ENCODE peak calls at places on chromosomes 16 and 17, in four cellular contexts. One of them, this sample, is unnamed.

GRCh38 chr16:67475051-67475450 is 5.9 kb downstream of the ATP6V0D1 start:
- DNase-seq in KBM-7: no peak
- DNase-seq in Peyer's patch: no peak
- DNase-seq in erythroblast: peak; percentile 48
- DNase-seq in this sample: no peak

GRCh38 chr16:87812200-87812656 is 46.4 kb upstream of the KLHDC4 start:
- DNase-seq in Peyer's patch: no peak
- DNase-seq in KBM-7: no peak
- DNase-seq in erythroblast: no peak
- DNase-seq in this sample: no peak

GRCh38 chr17:46045639-46046038 is 46.6 kb downstream of the STH start:
- DNase-seq in Peyer's patch: no peak
- DNase-seq in KBM-7: no peak
- DNase-seq in erythroblast: no peak
- DNase-seq in this sample: no peak

GRCh38 chr16:61419771-61420170 is 616.5 kb downstream of the CDH8 start:
- DNase-seq in KBM-7: no peak
- DNase-seq in erythroblast: no peak
- DNase-seq in Peyer's patch: no peak
- DNase-seq in this sample: no peak

GRCh38 chr16:80583466-80583865 is 42.7 kb downstream of the DYNLRB2 start:
- DNase-seq in Peyer's patch: no peak
- DNase-seq in erythroblast: no peak
- DNase-seq in KBM-7: no peak
- DNase-seq in this sample: no peak

GRCh38 chr17:59505610-59506276 is 59.7 kb upstream of the DHX40 start:
- DNase-seq in Peyer's patch: no peak
- DNase-seq in KBM-7: no peak
- DNase-seq in erythroblast: no peak
- DNase-seq in this sample: no peak

GRCh38 chr16:66382171-66382965 is 15.9 kb downstream of the CDH5 start:
- DNase-seq in KBM-7: no peak
- DNase-seq in erythroblast: no peak
- DNase-seq in Peyer's patch: no peak
- DNase-seq in this sample: no peak

GRCh38 chr16:75496546-75496945 is 1.3 kb upstream of the CHST6 start:
- DNase-seq in KBM-7: no peak
- DNase-seq in erythroblast: no peak
- DNase-seq in Peyer's patch: no peak
- DNase-seq in this sample: no peak

GRCh38 chr16:69253796-69254426 is 57.2 kb upstream of the VPS4A start:
- DNase-seq in Peyer's patch: no peak
- DNase-seq in KBM-7: no peak
- DNase-seq in erythroblast: no peak
- DNase-seq in this sample: no peak

GRCh38 chr17:77509599-77509998 is 368.8 kb downstream of the SEC14L1 start:
- DNase-seq in KBM-7: no peak
- DNase-seq in Peyer's patch: no peak
- DNase-seq in erythroblast: no peak
- DNase-seq in this sample: no peak

GRCh38 chr17:2547176-2547575 is 35.5 kb upstream of the METTL16 start:
- DNase-seq in erythroblast: no peak
- DNase-seq in KBM-7: no peak
- DNase-seq in Peyer's patch: no peak
- DNase-seq in this sample: no peak

GRCh38 chr17:80008848-80009247 is 26.8 kb downstream of the TBC1D16 start:
- DNase-seq in Peyer's patch: no peak
- DNase-seq in erythroblast: no peak
- DNase-seq in KBM-7: no peak
- DNase-seq in this sample: no peak

GRCh38 chr16:89113661-89114060 is 20.0 kb downstream of the ACSF3 start:
- DNase-seq in erythroblast: no peak
- DNase-seq in Peyer's patch: peak; percentile 81
- DNase-seq in KBM-7: no peak
- DNase-seq in this sample: no peak

GRCh38 chr17:29039764-29040598 is 3.0 kb upstream of the PIPOX start:
- DNase-seq in Peyer's patch: no peak
- DNase-seq in KBM-7: no peak
- DNase-seq in erythroblast: no peak
- DNase-seq in this sample: no peak

GRCh38 chr16:72286936-72287620 is 115.1 kb upstream of the PMFBP1 start:
- DNase-seq in Peyer's patch: no peak
- DNase-seq in KBM-7: no peak
- DNase-seq in erythroblast: no peak
- DNase-seq in this sample: no peak

GRCh38 chr16:88616320-88616719 is 22.1 kb upstream of the IL17C start:
- DNase-seq in KBM-7: no peak
- DNase-seq in erythroblast: no peak
- DNase-seq in Peyer's patch: peak; percentile 84
- DNase-seq in this sample: no peak

GRCh38 chr17:10745231-10745630 is 15.4 kb upstream of the TMEM220 start:
- DNase-seq in Peyer's patch: no peak
- DNase-seq in erythroblast: no peak
- DNase-seq in KBM-7: no peak
- DNase-seq in this sample: no peak

GRCh38 chr17:35291802-35292201 is 48.9 kb downstream of the SLFN5 start:
- DNase-seq in erythroblast: no peak
- DNase-seq in KBM-7: no peak
- DNase-seq in Peyer's patch: no peak
- DNase-seq in this sample: no peak